ENCODE peak calls at places on chromosome 22, in eight cellular contexts. N, M, O, J, V, S, B and X are unnamed samples.

GRCh38 chr22:43012390-43012789 is 2.6 kb downstream of the PACSIN2 start:
- DNase-seq in O (no peak), V (no peak), S (no peak), B (no peak), J (no peak), N (no peak), M (no peak), X (no peak)

GRCh38 chr22:26552466-26552865 is 37.5 kb downstream of the TPST2 start:
- DNase-seq in V (no peak), J (no peak), M (no peak), O (no peak), N (no peak), B (no peak), S (peak; percentile 62), X (no peak)

GRCh38 chr22:44436656-44437492 is 61.2 kb downstream of the RTL6 start:
- DNase-seq in M (no peak), B (no peak), O (no peak), J (no peak), N (peak; percentile 61), S (no peak), V (no peak), X (no peak)

GRCh38 chr22:26482171-26482570 is 1.4 kb downstream of the HPS4 start:
- DNase-seq in M (no peak), J (no peak), O (no peak), N (no peak), V (no peak), B (no peak), S (no peak), X (no peak)

GRCh38 chr22:29149841-29150555 is 55.7 kb upstream of the EMID1 start:
- DNase-seq in O (no peak), V (no peak), J (no peak), N (no peak), B (no peak), S (no peak), M (no peak), X (no peak)

GRCh38 chr22:46073683-46074504 is 76.4 kb upstream of the PPARA start:
- DNase-seq in B (peak; percentile 43), N (no peak), O (no peak), S (no peak), M (no peak), V (no peak), J (no peak), X (no peak)

GRCh38 chr22:43014062-43014875 is 680 bp downstream of the PACSIN2 start:
- DNase-seq in S (no peak), O (peak; percentile 71), N (peak; percentile 65), B (peak; percentile 72), M (peak; percentile 14), V (peak; percentile 77), J (peak; percentile 43), X (peak; percentile 55)

GRCh38 chr22:32800158-32800557 is 1.3 kb upstream of the TIMP3 start:
- DNase-seq in V (no peak), N (no peak), B (no peak), M (no peak), O (no peak), S (no peak), J (no peak), X (no peak)

GRCh38 chr22:30968015-30968923 is at the start of gene MORC2:
- DNase-seq in O (peak; percentile 79), J (no peak), B (no peak), S (no peak), M (peak; percentile 52), N (peak; percentile 88), V (peak; percentile 89), X (peak; percentile 73)

GRCh38 chr22:21642584-21643448 is 714 bp downstream of the SDF2L1 start:
- DNase-seq in O (peak; percentile 86), M (peak; percentile 74), V (peak; percentile 94), S (peak; percentile 43), J (peak; percentile 25), B (peak; percentile 72), N (peak; percentile 87), X (peak; percentile 71)

GRCh38 chr22:33792837-33793236 is 127.4 kb downstream of the LARGE1 start:
- DNase-seq in O (no peak), S (no peak), J (no peak), M (no peak), V (no peak), N (no peak), B (no peak), X (no peak)

GRCh38 chr22:26777402-26777801 is 120.0 kb downstream of the MIAT start:
- DNase-seq in M (no peak), O (no peak), B (no peak), S (no peak), V (peak; percentile 93), J (no peak), N (peak; percentile 88), X (peak; percentile 80)

GRCh38 chr22:34068011-34068410 is 147.7 kb upstream of the LARGE1 start:
- DNase-seq in V (no peak), B (no peak), O (no peak), S (no peak), J (no peak), M (no peak), N (no peak), X (no peak)

GRCh38 chr22:41512421-41513194 is 31.7 kb downstream of the POLR3H start:
- DNase-seq in S (peak; percentile 63), V (peak; percentile 96), M (no peak), N (peak; percentile 95), J (no peak), O (peak; percentile 76), B (no peak), X (no peak)

GRCh38 chr22:45554040-45554406 is 51.3 kb downstream of the FBLN1 start:
- DNase-seq in N (no peak), O (no peak), J (no peak), B (no peak), M (peak; percentile 35), S (no peak), V (no peak), X (no peak)

GRCh38 chr22:45139693-45140092 is 24.0 kb upstream of the NUP50 start:
- DNase-seq in S (no peak), O (no peak), J (no peak), N (no peak), B (no peak), M (no peak), V (no peak), X (no peak)

GRCh38 chr22:12601870-12602779 is 2925.9 kb upstream of the OR11H1 start:
- DNase-seq in N (no peak), J (no peak), M (no peak), V (no peak), B (no peak), O (peak; percentile 9), S (no peak), X (no peak)

GRCh38 chr22:44661659-44662569 is 40.1 kb upstream of the PRR5 start:
- DNase-seq in V (no peak), M (no peak), J (no peak), O (no peak), S (no peak), B (peak; percentile 22), N (no peak), X (no peak)

GRCh38 chr22:45053094-45053493 is 43.3 kb upstream of the PHF21B start:
- DNase-seq in O (no peak), V (no peak), J (no peak), S (no peak), B (no peak), N (peak; percentile 95), M (no peak), X (no peak)

GRCh38 chr22:46586123-46586519 is 34.1 kb upstream of the GRAMD4 start:
- DNase-seq in S (no peak), V (peak; percentile 52), O (no peak), M (no peak), N (no peak), J (no peak), B (no peak), X (no peak)

GRCh38 chr22:26399288-26399687 is 29.8 kb upstream of the ASPHD2 start:
- DNase-seq in M (no peak), S (no peak), V (peak; percentile 6), B (no peak), J (no peak), O (no peak), N (no peak), X (no peak)

GRCh38 chr22:20994902-20995241 is 7.0 kb downstream of the THAP7 start:
- DNase-seq in B (no peak), V (no peak), N (no peak), O (no peak), M (no peak), J (no peak), S (no peak), X (no peak)

GRCh38 chr22:43270314-43270908 is 72.8 kb downstream of the SCUBE1 start:
- DNase-seq in O (no peak), S (no peak), M (peak; percentile 96), J (no peak), N (peak; percentile 90), B (no peak), V (peak; percentile 83), X (no peak)

GRCh38 chr22:38867124-38867455 is 4.9 kb downstream of the CBX6 start:
- DNase-seq in S (no peak), B (no peak), N (no peak), O (no peak), M (no peak), V (no peak), J (no peak), X (no peak)
- H3K4me3 ChIP-seq in S (no peak overlapping the region), B (no peak overlapping the region), N (no peak overlapping the region), O (no peak overlapping the region), M (no peak overlapping the region), V (peak overlapping the region; percentile 68), J (no peak overlapping the region), X (no peak overlapping the region)

GRCh38 chr22:19773470-19774040 is 13.0 kb downstream of the TBX1 start:
- DNase-seq in S (no peak), V (no peak), O (no peak), N (no peak), B (no peak), M (no peak), J (no peak), X (no peak)
- H3K27me3 ChIP-seq in S (peaks cover 42% of the 10 kb centered on the region), V (peaks cover 27% of the 10 kb centered on the region), O (peaks cover 67% of the 10 kb centered on the region), N (peaks cover 3% of the 10 kb centered on the region), B (peaks cover 16% of the 10 kb centered on the region), M (peaks cover 71% of the 10 kb centered on the region), J (peaks cover 38% of the 10 kb centered on the region), X (no peaks in the 10 kb centered on the region)

GRCh38 chr22:35540600-35541253 is at the start of gene RASD2:
- DNase-seq in S (no peak), J (no peak), M (peak; percentile 43), O (peak; percentile 60), V (peak; percentile 67), B (no peak), N (peak; percentile 54), X (no peak)

GRCh38 chr22:35542157-35542971 is 1.7 kb downstream of the RASD2 start:
- DNase-seq in N (no peak), B (no peak), S (no peak), M (no peak), J (no peak), O (no peak), V (no peak), X (no peak)

GRCh38 chr22:35539910-35540599 is 576 bp upstream of the RASD2 start:
- DNase-seq in B (peak; percentile 73), S (no peak), O (peak; percentile 79), M (peak; percentile 67), N (peak; percentile 44), V (peak; percentile 66), J (peak; percentile 43), X (no peak)

GRCh38 chr22:35542972-35543516 is 2.4 kb downstream of the RASD2 start:
- DNase-seq in B (no peak), N (no peak), J (no peak), S (no peak), V (peak; percentile 65), M (no peak), O (no peak), X (no peak)

GRCh38 chr22:35541254-35541748 is 670 bp downstream of the RASD2 start:
- DNase-seq in N (no peak), V (peak; percentile 66), J (no peak), M (no peak), B (no peak), O (peak; percentile 44), S (no peak), X (no peak)
- H3K4me3 ChIP-seq in N (no peak overlapping the region), V (peak overlapping the region; percentile 72), J (peak overlapping the region; percentile 48), M (no peak overlapping the region), B (peak overlapping the region; percentile 15), O (peak overlapping the region; percentile 58), S (no peak overlapping the region), X (no peak overlapping the region)

GRCh38 chr22:28051091-28051786 is 132.2 kb upstream of the PITPNB start:
- DNase-seq in O (no peak), B (no peak), V (no peak), M (no peak), J (no peak), N (no peak), S (no peak), X (no peak)
- H3K27me3 ChIP-seq in O (no peaks in the 10 kb centered on the region), B (no peaks in the 10 kb centered on the region), V (no peaks in the 10 kb centered on the region), M (no peaks in the 10 kb centered on the region), J (no peaks in the 10 kb centered on the region), N (no peaks in the 10 kb centered on the region), S (no peaks in the 10 kb centered on the region), X (no peaks in the 10 kb centered on the region)